ENCODE peak calls at places on chromosomes 2 and 18, in five cellular contexts. E is MM.1S, U is colonic mucosa, Y is ovary, J is transverse colon. A is an unnamed sample.

GRCh38 chr2:223488814-223489213 is 113.3 kb downstream of the SCG2 start:
- DNase-seq in J (no peak), Y (no peak), U (no peak), E (no peak), A (no peak)

GRCh38 chr2:181517685-181518301 is 60.6 kb downstream of the ITGA4 start:
- DNase-seq in Y (no peak), J (peak; percentile 9), E (no peak), U (no peak), A (no peak)

GRCh38 chr2:44974064-44974715 is 32.7 kb downstream of the SIX3 start:
- DNase-seq in J (no peak), Y (no peak), E (peak; percentile 37), U (peak; percentile 37), A (no peak)

GRCh38 chr2:219446101-219446504 is 11.5 kb downstream of the SPEG start:
- DNase-seq in Y (no peak), J (no peak), E (no peak), U (no peak), A (no peak)

GRCh38 chr2:68362069-68362468 is 3.0 kb upstream of the PLEK start:
- DNase-seq in U (peak; percentile 73), E (peak; percentile 89), J (peak; percentile 81), Y (peak; percentile 46), A (no peak)

GRCh38 chr18:67514465-67514864 is 2.1 kb downstream of the DSEL start:
- DNase-seq in U (no peak), E (no peak), Y (no peak), J (no peak), A (no peak)

GRCh38 chr2:11305958-11306357 is 38.5 kb downstream of the ROCK2 start:
- DNase-seq in J (no peak), U (no peak), Y (no peak), E (no peak), A (no peak)

GRCh38 chr2:98037666-98038339 is 42.1 kb upstream of the TMEM131 start:
- DNase-seq in Y (no peak), E (no peak), U (peak; percentile 12), J (no peak), A (no peak)

GRCh38 chr18:27778441-27778840 is 398.5 kb downstream of the CDH2 start:
- DNase-seq in E (no peak), Y (no peak), U (no peak), J (no peak), A (no peak)

GRCh38 chr18:74806700-74807416 is 209.2 kb downstream of the ZNF407 start:
- DNase-seq in J (no peak), U (no peak), Y (no peak), E (peak; percentile 52), A (no peak)

GRCh38 chr18:7568426-7568825 is 1.3 kb downstream of the PTPRM start:
- DNase-seq in J (peak; percentile 9), Y (peak; percentile 45), E (no peak), U (peak; percentile 33), A (no peak)

GRCh38 chr2:108409768-108410167 is 32.0 kb downstream of the SULT1C4 start:
- DNase-seq in Y (no peak), E (no peak), J (no peak), U (no peak), A (no peak)

GRCh38 chr2:88059979-88060906 is 4.7 kb upstream of the KRCC1 start:
- DNase-seq in J (no peak), Y (no peak), U (no peak), E (peak; percentile 66), A (no peak)

GRCh38 chr2:20164061-20164733 is 60.7 kb downstream of the SDC1 start:
- DNase-seq in E (no peak), Y (no peak), U (no peak), J (no peak), A (no peak)

GRCh38 chr2:111702119-111702808 is 181.7 kb downstream of the ANAPC1 start:
- DNase-seq in J (peak; percentile 67), U (peak; percentile 78), E (peak; percentile 37), Y (no peak), A (no peak)

GRCh38 chr18:4251873-4252272 is 203.2 kb downstream of the DLGAP1 start:
- DNase-seq in Y (no peak), E (no peak), U (no peak), J (no peak), A (no peak)

GRCh38 chr2:195364015-195364965 is 292.7 kb upstream of the SLC39A10 start:
- DNase-seq in E (no peak), J (no peak), U (no peak), Y (no peak), A (no peak)

GRCh38 chr2:221060335-221060734 is 511.8 kb downstream of the EPHA4 start:
- DNase-seq in Y (no peak), E (no peak), J (no peak), U (no peak), A (no peak)

GRCh38 chr2:60515751-60516226 is 37.7 kb downstream of the BCL11A start:
- DNase-seq in E (no peak), Y (no peak), U (no peak), J (no peak), A (peak; percentile 61)

GRCh38 chr2:236588932-236589331 is 19.3 kb downstream of the ACKR3 start:
- DNase-seq in U (no peak), J (no peak), Y (no peak), E (no peak), A (no peak)

GRCh38 chr2:35510641-35511040 is 844.9 kb upstream of the CRIM1 start:
- DNase-seq in Y (no peak), U (no peak), J (no peak), E (no peak), A (no peak)

GRCh38 chr18:78711316-78711715 is 268.3 kb upstream of the SALL3 start:
- DNase-seq in Y (no peak), E (no peak), J (no peak), U (no peak), A (no peak)

GRCh38 chr2:135676031-135676430 is 65.6 kb upstream of the UBXN4 start:
- DNase-seq in J (no peak), Y (no peak), U (no peak), E (no peak), A (no peak)

GRCh38 chr2:149388120-149388816 is 57.9 kb downstream of the LYPD6 start:
- DNase-seq in J (no peak), E (no peak), U (no peak), Y (no peak), A (no peak)

GRCh38 chr18:31581498-31582197 is 10.0 kb upstream of the TTR start:
- DNase-seq in J (no peak), E (no peak), Y (no peak), U (no peak), A (no peak)

GRCh38 chr2:10454505-10454904 is 6.4 kb upstream of the ODC1 start:
- DNase-seq in Y (no peak), E (no peak), J (no peak), U (no peak), A (no peak)

GRCh38 chr2:85537600-85538506 is 1.1 kb upstream of the MAT2A start:
- DNase-seq in J (peak; percentile 66), U (peak; percentile 67), E (peak; percentile 42), Y (peak; percentile 66), A (no peak)

GRCh38 chr2:37215255-37215654 is 16.1 kb downstream of the CEBPZ start:
- DNase-seq in U (no peak), Y (no peak), E (no peak), J (no peak), A (no peak)

GRCh38 chr18:11308499-11308898 is 159.1 kb upstream of the PIEZO2 start:
- DNase-seq in J (no peak), U (no peak), E (no peak), Y (no peak), A (no peak)

DNA sequence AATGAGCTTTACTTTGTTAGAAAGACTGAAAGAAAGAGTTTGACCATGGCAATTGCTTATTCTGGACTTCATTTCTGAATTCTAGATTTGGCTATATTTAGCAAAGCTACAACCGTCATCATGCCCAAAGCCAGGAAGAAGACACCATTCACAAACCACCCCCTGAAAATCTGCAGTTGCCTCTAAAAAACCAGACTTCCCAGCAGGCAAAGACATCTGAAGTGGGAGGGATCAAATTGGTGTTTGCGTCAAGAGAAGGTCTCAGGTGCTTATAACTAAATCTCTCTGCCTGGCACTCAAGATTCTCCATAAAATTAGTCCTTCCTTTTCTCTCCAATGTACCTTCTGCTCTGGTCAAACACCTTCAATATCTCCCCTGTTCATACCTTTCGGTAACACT is 5.6 kb downstream of the AAK1 start:
- DNase-seq in E (no peak), U (no peak), Y (no peak), J (no peak), A (no peak)
- H3K4me1 ChIP-seq in E (peaks cover 15% of the 10 kb centered on the region), U (no peaks in the 10 kb centered on the region), Y (peaks cover 14% of the 10 kb centered on the region), J (no peaks in the 10 kb centered on the region), A (peaks cover 33% of the 10 kb centered on the region)

DNA sequence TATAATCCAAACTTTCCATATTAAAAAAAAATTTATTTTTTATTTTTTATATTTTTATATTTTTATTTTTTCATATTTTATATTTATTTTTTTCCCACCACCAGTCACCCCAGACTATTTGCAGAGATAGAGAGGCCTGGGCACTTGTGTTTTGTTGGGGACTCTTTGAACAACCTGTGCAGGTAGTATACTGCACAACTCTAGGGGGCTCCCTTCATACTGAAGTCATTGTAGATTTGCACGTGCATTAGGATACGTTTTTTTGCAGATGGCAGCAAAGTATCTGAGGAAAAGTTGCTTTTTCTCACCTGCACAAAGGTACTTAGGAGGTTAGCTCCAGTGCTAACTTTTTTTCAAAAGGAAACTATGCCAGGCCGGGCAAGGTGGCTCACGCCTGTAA is 73.9 kb upstream of the TANC1 start:
- DNase-seq in J (no peak), U (no peak), Y (no peak), E (no peak), A (no peak)
- TF ChIP-seq CTCF in J (no peak), U (no peak), Y (no peak), E (no peak), A (no peak)

GRCh38 chr2:241584446-241584845 is 25.9 kb downstream of the BOK start:
- DNase-seq in Y (peak; percentile 28), J (no peak), E (no peak), U (no peak), A (no peak)

GRCh38 chr2:241579281-241579680 is 20.7 kb downstream of the BOK start:
- DNase-seq in U (no peak), J (no peak), Y (no peak), E (no peak), A (no peak)

GRCh38 chr2:241582806-241583205 is 24.3 kb downstream of the BOK start:
- DNase-seq in E (no peak), U (no peak), Y (no peak), J (no peak), A (no peak)

GRCh38 chr2:241586564-241587264 is 28.2 kb downstream of the BOK start:
- DNase-seq in U (no peak), E (no peak), Y (no peak), J (no peak), A (no peak)

GRCh38 chr2:241582328-241582727 is 23.8 kb downstream of the BOK start:
- DNase-seq in E (no peak), U (no peak), Y (no peak), J (no peak), A (no peak)
- H3K9me3 ChIP-seq in E (no peaks in the 10 kb centered on the region), U (no peaks in the 10 kb centered on the region), Y (no peaks in the 10 kb centered on the region), J (peaks cover 17% of the 10 kb centered on the region), A (peaks cover 15% of the 10 kb centered on the region)

GRCh38 chr18:55586841-55587240 is 1.2 kb downstream of the TCF4 start:
- DNase-seq in J (no peak), Y (no peak), U (no peak), E (no peak), A (no peak)

GRCh38 chr18:55588001-55588875 is at the start of gene TCF4:
- DNase-seq in Y (peak; percentile 54), J (peak; percentile 30), U (peak; percentile 26), E (peak; percentile 53), A (no peak)

GRCh38 chr18:55585050-55585449 is 2.9 kb downstream of the TCF4 start:
- DNase-seq in U (no peak), J (no peak), E (no peak), Y (no peak), A (no peak)

GRCh38 chr18:55587341-55588000 is 521 bp downstream of the TCF4 start:
- DNase-seq in Y (peak; percentile 30), E (peak; percentile 19), J (no peak), U (peak; percentile 18), A (no peak)

GRCh38 chr18:55585586-55586521 is 2.1 kb downstream of the TCF4 start:
- DNase-seq in E (no peak), U (no peak), Y (peak; percentile 17), J (no peak), A (no peak)
- H3K4me1 ChIP-seq in E (no peaks in the 10 kb centered on the region), U (no peaks in the 10 kb centered on the region), Y (no peaks in the 10 kb centered on the region), J (no peaks in the 10 kb centered on the region), A (peaks cover 60% of the 10 kb centered on the region)